ENCODE peak calls at places on chromosomes 11 and 22, in nine cellular contexts. S is endothelial cell; J is EH; T is activated CD8-positive, alpha-beta memory T cell treated with anti-CD3 and anti-CD28 coated beads for 24 hours; H is activated T-cell treated with anti-CD3 and anti-CD28 coated beads for 1 hour; K is substantia nigra; U is GM03348; N is activated CD4-positive, alpha-beta T cell treated with anti-CD3 and anti-CD28 coated beads, Interleukin-2, amount 50 U/mL, for 24 hours; E is small intestine. C is an unnamed sample.

GRCh38 chr11:60334005-60334620 is 7.1 kb downstream of the MS4A6E start:
- DNase-seq in K (peak; percentile 13), J (peak; percentile 13), N (peak; percentile 30), H (peak; percentile 51), U (peak; percentile 61), S (peak; percentile 80), E (peak; percentile 72), T (peak; percentile 82), C (peak; percentile 30)

GRCh38 chr11:2211113-2211971 is 39.7 kb upstream of the TH start:
- DNase-seq in U (no peak), N (no peak), H (no peak), K (no peak), S (no peak), J (no peak), E (peak; percentile 81), T (peak; percentile 38), C (no peak)

GRCh38 chr22:19807161-19807913 is 46.8 kb downstream of the TBX1 start:
- DNase-seq in J (no peak), T (no peak), K (no peak), H (no peak), S (no peak), U (no peak), N (no peak), E (no peak), C (no peak)

GRCh38 chr11:61549177-61549576 is 31.7 kb downstream of the SYT7 start:
- DNase-seq in N (no peak), S (no peak), U (no peak), H (no peak), J (no peak), E (no peak), K (no peak), T (no peak), C (no peak)

GRCh38 chr11:111944651-111945051 is 7.5 kb downstream of the DIXDC1 start:
- DNase-seq in E (no peak), J (peak; percentile 89), N (no peak), H (no peak), U (peak; percentile 62), S (no peak), K (no peak), T (no peak), C (no peak)

GRCh38 chr11:112016088-112016764 is 9.0 kb upstream of the DLAT start:
- DNase-seq in N (no peak), S (no peak), E (peak; percentile 9), H (no peak), J (no peak), K (no peak), U (peak; percentile 44), T (no peak), C (no peak)

GRCh38 chr11:88310246-88310645 is 27.3 kb downstream of the CTSC start:
- DNase-seq in T (no peak), H (no peak), J (peak; percentile 40), N (no peak), S (no peak), U (peak; percentile 15), K (no peak), E (no peak), C (no peak)

GRCh38 chr11:59173964-59174663 is 2.2 kb downstream of the DTX4 start:
- DNase-seq in U (peak; percentile 16), E (peak; percentile 95), S (no peak), K (no peak), T (no peak), J (peak; percentile 36), H (no peak), N (no peak), C (no peak)

GRCh38 chr11:107591446-107592236 is 694 bp downstream of the ELMOD1 start:
- DNase-seq in K (no peak), U (peak; percentile 33), E (no peak), H (no peak), S (peak; percentile 24), N (no peak), J (peak; percentile 8), T (peak; percentile 71), C (peak; percentile 27)

GRCh38 chr22:32340437-32340836 is 17.2 kb upstream of the RFPL3 start:
- DNase-seq in T (peak; percentile 38), J (no peak), H (no peak), E (no peak), N (no peak), K (no peak), U (no peak), S (no peak), C (no peak)

GRCh38 chr11:37040921-37041320 is 442.9 kb upstream of the RAG2 start:
- DNase-seq in E (no peak), J (no peak), U (no peak), S (no peak), T (no peak), H (no peak), N (no peak), K (no peak), C (no peak)

GRCh38 chr22:49514211-49514610 is 313.5 kb downstream of the BRD1 start:
- DNase-seq in H (no peak), S (no peak), N (no peak), E (no peak), U (no peak), J (no peak), K (no peak), T (no peak), C (no peak)

GRCh38 chr11:115911656-115912055 is 407.4 kb upstream of the CADM1 start:
- DNase-seq in K (no peak), N (no peak), S (no peak), H (no peak), U (no peak), J (no peak), T (no peak), E (peak; percentile 45), C (no peak)

GRCh38 chr11:128913806-128914205 is 22.6 kb downstream of the KCNJ5 start:
- DNase-seq in J (no peak), K (no peak), E (no peak), S (no peak), U (no peak), N (no peak), T (no peak), H (no peak), C (no peak)

GRCh38 chr11:89405629-89406028 is 85.5 kb downstream of the NOX4 start:
- DNase-seq in K (no peak), N (no peak), E (no peak), H (no peak), J (peak; percentile 41), U (no peak), T (no peak), S (no peak), C (no peak)

GRCh38 chr11:117923773-117924172 is 5.4 kb downstream of the TMPRSS13 start:
- DNase-seq in T (no peak), S (no peak), K (no peak), H (no peak), E (no peak), U (no peak), N (no peak), J (peak; percentile 3), C (no peak)

GRCh38 chr22:21816472-21816786 is 51.0 kb downstream of the MAPK1 start:
- DNase-seq in U (no peak), J (no peak), H (no peak), T (no peak), E (no peak), N (no peak), S (no peak), K (no peak), C (no peak)

GRCh38 chr11:109138200-109138599 is 283.8 kb upstream of the C11orf87 start:
- DNase-seq in K (no peak), J (no peak), U (no peak), N (no peak), S (no peak), E (no peak), H (no peak), T (no peak), C (no peak)

GRCh38 chr11:38060930-38061329 is 1462.9 kb upstream of the RAG2 start:
- DNase-seq in K (no peak), J (peak; percentile 14), E (no peak), S (no peak), N (no peak), H (no peak), U (no peak), T (no peak), C (no peak)

GRCh38 chr11:119721129-119722120 is 7.6 kb downstream of the NECTIN1 start:
- DNase-seq in H (no peak), T (no peak), J (peak; percentile 43), U (peak; percentile 67), E (peak; percentile 64), S (peak; percentile 77), K (no peak), N (no peak), C (peak; percentile 11)

GRCh38 chr22:37051629-37052385 is at the start of gene KCTD17:
- DNase-seq in N (peak; percentile 58), U (peak; percentile 99), T (peak; percentile 90), H (peak; percentile 66), J (peak; percentile 78), S (peak; percentile 72), K (peak; percentile 37), E (peak; percentile 59), C (peak; percentile 74)

GRCh38 chr11:7672960-7673723 is at the start of gene CYB5R2:
- DNase-seq in S (peak; percentile 74), K (no peak), H (no peak), J (peak; percentile 79), E (peak; percentile 70), U (peak; percentile 76), N (no peak), T (no peak), C (peak; percentile 24)

GRCh38 chr11:80815752-80816453 is 1375.1 kb upstream of the TENM4 start:
- DNase-seq in N (no peak), U (no peak), J (no peak), H (no peak), K (no peak), S (no peak), T (no peak), E (no peak), C (no peak)

GRCh38 chr22:50298266-50298637 is 9.2 kb downstream of the PLXNB2 start:
- DNase-seq in S (no peak), J (no peak), K (no peak), E (no peak), U (no peak), T (no peak), N (no peak), H (no peak), C (no peak)

GRCh38 chr11:93988455-93988854 is 32.7 kb upstream of the HEPHL1 start:
- DNase-seq in S (no peak), K (no peak), N (no peak), H (no peak), U (no peak), J (no peak), T (no peak), E (no peak), C (no peak)

GRCh38 chr22:26487996-26488395 is 4.3 kb downstream of the SRRD start:
- DNase-seq in U (no peak), J (no peak), N (no peak), S (no peak), T (no peak), K (no peak), H (no peak), E (no peak), C (no peak)